ENCODE peak calls at places on chromosomes 2 and 18, in four cellular contexts. V is uterus, A is tibial nerve, E is spleen. P is an unnamed sample.

GRCh38 chr2:88737385-88737784 is 45.9 kb downstream of the RPIA start:
- DNase-seq in A (no peak), E (no peak), V (no peak), P (no peak)

GRCh38 chr2:39871291-39871761 is 92.3 kb upstream of the THUMPD2 start:
- DNase-seq in A (no peak), E (no peak), V (no peak), P (no peak)

GRCh38 chr2:143282684-143283083 is 153.5 kb downstream of the ARHGAP15 start:
- DNase-seq in E (no peak), A (no peak), V (no peak), P (no peak)

GRCh38 chr2:53265900-53266299 is 501.7 kb upstream of the CHAC2 start:
- DNase-seq in V (no peak), E (no peak), A (no peak), P (no peak)

GRCh38 chr2:234044157-234044556 is 6.3 kb upstream of the SPP2 start:
- DNase-seq in E (no peak), V (no peak), A (no peak), P (no peak)

GRCh38 chr18:78861116-78861515 is 118.5 kb upstream of the SALL3 start:
- DNase-seq in A (no peak), V (no peak), E (no peak), P (no peak)

GRCh38 chr2:16739778-16740581 is 74.3 kb upstream of the CYRIA start:
- DNase-seq in E (no peak), V (no peak), A (no peak), P (peak)

GRCh38 chr2:239461551-239462515 is 61.0 kb upstream of the HDAC4 start:
- DNase-seq in A (no peak), V (no peak), E (no peak), P (peak)

GRCh38 chr2:23595601-23596251 is 210.7 kb downstream of the KLHL29 start:
- DNase-seq in V (peak), A (no peak), E (peak), P (no peak)

GRCh38 chr2:9858730-9859068 is 15.4 kb downstream of the TAF1B start:
- DNase-seq in E (no peak), A (no peak), V (no peak), P (no peak)

GRCh38 chr2:27715318-27716165 is 51.9 kb downstream of the SLC4A1AP start:
- DNase-seq in A (no peak), E (no peak), V (peak), P (no peak)

GRCh38 chr2:219570924-219571310 is 422 bp downstream of the OBSL1 start:
- DNase-seq in V (no peak), E (no peak), A (no peak), P (no peak)

GRCh38 chr18:36309436-36310391 is 12.2 kb downstream of the FHOD3 start:
- DNase-seq in E (no peak), A (no peak), V (no peak), P (peak)

GRCh38 chr2:126650994-126651393 is 5.0 kb upstream of the GYPC start:
- DNase-seq in V (no peak), E (no peak), A (no peak), P (no peak)

GRCh38 chr2:72139471-72139870 is 8.2 kb downstream of the CYP26B1 start:
- DNase-seq in A (peak), E (peak), V (peak), P (no peak)

DNA sequence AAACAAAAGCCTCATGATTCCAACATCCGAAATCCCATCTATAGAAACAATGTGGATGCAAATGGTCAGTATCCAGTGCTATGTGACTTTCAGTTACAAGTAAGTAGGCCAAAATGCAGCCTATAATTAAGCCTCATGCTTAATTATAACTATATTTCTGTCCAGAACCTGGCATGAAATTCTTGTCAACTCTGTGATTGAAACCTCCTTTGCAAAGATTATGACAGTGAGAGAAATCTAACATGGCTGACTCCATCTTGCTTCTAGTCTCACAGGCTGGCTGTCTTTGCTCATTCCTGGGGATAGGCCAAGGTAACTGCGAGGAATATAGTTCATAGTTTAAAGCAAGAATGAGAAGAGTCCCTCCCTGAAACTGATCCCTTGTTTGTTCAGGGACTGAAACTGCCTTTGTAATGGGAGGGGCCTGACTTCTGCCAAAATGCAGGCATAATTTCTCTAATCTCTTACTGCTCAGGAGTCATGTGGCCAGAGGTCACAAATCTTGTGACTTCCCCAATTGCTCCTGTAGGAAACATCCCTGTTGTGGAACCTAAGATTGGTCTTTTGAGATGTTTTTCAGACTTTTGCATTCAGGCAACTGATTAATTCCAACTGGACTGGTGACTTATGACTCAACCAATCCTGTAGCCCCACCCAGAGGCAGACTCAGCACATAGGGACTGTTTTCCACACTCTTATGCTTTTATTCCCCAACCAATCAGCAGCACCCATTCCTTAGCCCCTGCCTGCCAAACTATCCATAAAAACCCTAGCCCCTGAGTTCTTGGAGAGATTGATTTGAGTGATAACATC is 84.5 kb upstream of the TLK1 start:
- DNase-seq in A (no peak), E (no peak), V (no peak), P (no peak)
- TF ChIP-seq CTCF in A (no peak), E (no peak), V (no peak), P (peak)

DNA sequence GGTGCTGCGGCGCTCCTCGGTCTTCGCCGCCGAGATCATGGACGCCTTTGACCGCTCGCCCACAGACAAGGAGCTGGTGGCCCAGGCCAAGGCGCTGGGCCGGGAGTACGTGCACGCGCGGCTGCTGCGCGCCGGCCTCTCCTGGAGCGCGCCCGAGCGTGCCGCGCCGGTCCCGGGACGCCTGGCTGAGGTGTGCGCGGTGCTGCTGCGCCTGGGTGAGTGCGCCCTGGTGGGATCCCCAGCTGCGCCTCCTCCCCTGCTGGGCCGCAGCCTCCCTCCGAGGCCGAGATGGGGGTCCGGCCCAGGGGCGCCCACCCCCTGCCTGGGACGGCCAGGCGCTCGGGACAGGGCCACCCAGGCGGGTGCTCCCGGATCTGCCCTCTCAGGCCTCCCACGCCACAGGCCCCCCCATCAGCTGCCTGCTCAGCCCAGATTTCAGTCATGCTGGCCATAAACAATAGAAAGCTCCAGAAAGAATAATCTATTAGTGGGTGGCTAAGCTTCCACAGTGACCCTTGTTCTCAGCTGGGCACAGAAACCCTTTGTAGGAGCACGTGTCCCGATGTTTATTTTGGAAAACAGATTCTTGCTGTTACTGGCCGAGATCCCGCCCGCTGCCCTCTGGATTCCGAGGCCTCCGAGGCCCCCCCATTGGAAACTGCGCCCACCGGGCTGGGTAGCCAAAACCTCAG is 1.1 kb downstream of the BOK start:
- DNase-seq in V (no peak), A (no peak), E (no peak), P (no peak)
- H3K4me3 ChIP-seq in V (peak), A (peak), E (peak), P (peak)

DNA sequence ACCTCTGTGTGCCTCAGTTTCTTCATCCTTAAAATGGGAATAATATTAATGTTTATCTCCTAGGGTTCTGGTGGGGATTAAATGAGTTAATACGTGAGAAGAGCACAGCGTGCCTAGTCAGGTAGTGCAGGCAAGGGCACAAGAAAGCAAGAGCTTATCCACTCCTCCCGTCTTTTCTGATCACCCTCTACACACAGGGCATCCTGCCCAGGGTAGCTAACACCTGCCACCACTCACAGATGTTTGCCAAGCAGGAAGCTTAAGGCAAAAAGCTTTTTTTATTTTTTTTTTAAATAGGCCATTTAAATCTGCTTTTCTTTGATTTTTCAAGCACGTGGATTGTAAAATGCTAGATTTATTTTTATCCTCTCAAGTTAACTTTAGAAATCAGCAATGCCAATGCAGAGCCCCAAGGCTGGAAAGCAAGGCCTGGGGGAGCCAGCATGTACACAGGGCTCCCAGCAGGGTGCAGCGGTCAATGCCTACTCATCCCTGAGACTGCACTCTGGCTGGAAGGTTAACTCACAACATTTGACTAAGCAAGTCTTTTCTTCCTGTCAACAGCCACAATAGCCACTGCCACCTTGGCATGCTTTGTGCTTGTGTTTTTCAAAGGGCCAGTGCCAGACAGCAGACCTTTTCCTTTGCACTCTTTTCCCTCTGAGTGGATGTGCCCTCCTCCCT is 86.5 kb upstream of the ACAA2 start:
- DNase-seq in E (no peak), A (no peak), V (no peak), P (no peak)
- TF ChIP-seq CTCF in E (no peak), A (no peak), V (no peak), P (peak)

GRCh38 chr2:8633186-8633734 is 48.6 kb upstream of the ID2 start:
- DNase-seq in E (peak), A (no peak), V (no peak), P (no peak)
- H3K4me3 ChIP-seq in E (no peak), A (no peak), V (no peak), P (no peak)

P was measured in epithelial cell of proximal tubule.